ENCODE peak calls at places on chromosomes 12 and 14, in nine cellular contexts. O is ovary, W is K562, L is sigmoid colon, Q is H1, I is suprapubic skin, Z is A549, H is stomach, P is tibial nerve. U is an unnamed sample.

GRCh38 chr12:52402873-52403510 is 3.1 kb downstream of the KRT82 start:
- DNase-seq in O (no peak), W (no peak), L (peak), Q (no peak), I (no peak), Z (no peak), H (no peak), P (no peak), U (no peak)

GRCh38 chr12:109247831-109248654 is 61.0 kb downstream of the FOXN4 start:
- DNase-seq in O (no peak), W (no peak), L (peak), Q (no peak), I (no peak), Z (no peak), H (peak), P (no peak), U (peak)

GRCh38 chr14:45065540-45065939 is 18.4 kb upstream of the PRPF39 start:
- DNase-seq in O (no peak), W (no peak), L (no peak), Q (no peak), I (no peak), Z (no peak), H (no peak), P (no peak), U (no peak)

GRCh38 chr12:53079226-53080117 is at the start of gene SPRYD3:
- DNase-seq in O (peak), W (peak), L (peak), Q (peak), I (peak), Z (peak), H (peak), P (peak), U (peak)

GRCh38 chr12:69620077-69620476 is 9.4 kb upstream of the LRRC10 start:
- DNase-seq in O (no peak), W (no peak), L (no peak), Q (no peak), I (no peak), Z (no peak), H (no peak), P (no peak), U (no peak)

GRCh38 chr12:25797949-25798348 is 160.5 kb upstream of the RASSF8 start:
- DNase-seq in O (no peak), W (no peak), L (no peak), Q (no peak), I (no peak), Z (no peak), H (no peak), P (no peak), U (no peak)

GRCh38 chr12:110347767-110348166 is 55.7 kb downstream of the ANAPC7 start:
- DNase-seq in O (no peak), W (no peak), L (no peak), Q (no peak), I (no peak), Z (no peak), H (no peak), P (no peak), U (no peak)

GRCh38 chr12:3196488-3196887 is 119.3 kb downstream of the TSPAN9 start:
- DNase-seq in O (no peak), W (no peak), L (no peak), Q (no peak), I (no peak), Z (no peak), H (no peak), P (no peak), U (no peak)

GRCh38 chr12:87376722-87377121 is 652.5 kb downstream of the C12orf50 start:
- DNase-seq in O (no peak), W (no peak), L (no peak), Q (no peak), I (no peak), Z (no peak), H (no peak), P (no peak), U (no peak)

GRCh38 chr14:89630096-89630829 is 213.2 kb upstream of the FOXN3 start:
- DNase-seq in O (no peak), W (no peak), L (no peak), Q (no peak), I (no peak), Z (no peak), H (no peak), P (no peak), U (no peak)

GRCh38 chr14:91339606-91340369 is 77.8 kb downstream of the CCDC88C start:
- DNase-seq in O (no peak), W (no peak), L (no peak), Q (no peak), I (no peak), Z (no peak), H (no peak), P (no peak), U (no peak)

GRCh38 chr12:27486986-27487385 is 37.0 kb upstream of the PPFIBP1 start:
- DNase-seq in O (no peak), W (no peak), L (no peak), Q (no peak), I (no peak), Z (no peak), H (no peak), P (no peak), U (no peak)

GRCh38 chr12:113591480-113591971 is 119.9 kb upstream of the LHX5 start:
- DNase-seq in O (no peak), W (peak), L (no peak), Q (peak), I (no peak), Z (peak), H (no peak), P (no peak), U (no peak)

GRCh38 chr14:56555921-56556570 is 23.6 kb upstream of the TMEM260 start:
- DNase-seq in O (no peak), W (peak), L (no peak), Q (no peak), I (no peak), Z (peak), H (no peak), P (no peak), U (no peak)

GRCh38 chr14:38593477-38593876 is 337.6 kb upstream of the CLEC14A start:
- DNase-seq in O (no peak), W (no peak), L (no peak), Q (no peak), I (no peak), Z (no peak), H (no peak), P (no peak), U (no peak)

GRCh38 chr14:90508536-90509254 is 111.9 kb downstream of the CALM1 start:
- DNase-seq in O (no peak), W (no peak), L (no peak), Q (no peak), I (no peak), Z (no peak), H (peak), P (no peak), U (peak)

GRCh38 chr12:6195665-6196535 is 4.3 kb upstream of the CD9 start:
- DNase-seq in O (peak), W (peak), L (peak), Q (peak), I (peak), Z (peak), H (peak), P (peak), U (peak)

GRCh38 chr12:105723066-105723465 is 392.6 kb downstream of the C12orf75 start:
- DNase-seq in O (no peak), W (no peak), L (no peak), Q (no peak), I (no peak), Z (no peak), H (no peak), P (no peak), U (no peak)

GRCh38 chr12:105721915-105722314 is 391.4 kb downstream of the C12orf75 start:
- DNase-seq in O (no peak), W (no peak), L (no peak), Q (no peak), I (no peak), Z (no peak), H (no peak), P (no peak), U (no peak)

GRCh38 chr12:105725054-105725453 is 394.6 kb downstream of the C12orf75 start:
- DNase-seq in O (no peak), W (no peak), L (no peak), Q (no peak), I (no peak), Z (no peak), H (no peak), P (no peak), U (no peak)

GRCh38 chr12:105723534-105723933 is 393.0 kb downstream of the C12orf75 start:
- DNase-seq in O (no peak), W (no peak), L (no peak), Q (no peak), I (no peak), Z (no peak), H (no peak), P (no peak), U (no peak)

GRCh38 chr12:105724651-105725050 is 394.2 kb downstream of the C12orf75 start:
- DNase-seq in O (no peak), W (no peak), L (no peak), Q (no peak), I (no peak), Z (no peak), H (no peak), P (no peak), U (no peak)
- TF ChIP-seq EP300 in O (no peak), W (no peak), L (no peak), Q (no peak), I (no peak), Z (no peak), H (no peak), P (no peak), U (no peak)

DNA sequence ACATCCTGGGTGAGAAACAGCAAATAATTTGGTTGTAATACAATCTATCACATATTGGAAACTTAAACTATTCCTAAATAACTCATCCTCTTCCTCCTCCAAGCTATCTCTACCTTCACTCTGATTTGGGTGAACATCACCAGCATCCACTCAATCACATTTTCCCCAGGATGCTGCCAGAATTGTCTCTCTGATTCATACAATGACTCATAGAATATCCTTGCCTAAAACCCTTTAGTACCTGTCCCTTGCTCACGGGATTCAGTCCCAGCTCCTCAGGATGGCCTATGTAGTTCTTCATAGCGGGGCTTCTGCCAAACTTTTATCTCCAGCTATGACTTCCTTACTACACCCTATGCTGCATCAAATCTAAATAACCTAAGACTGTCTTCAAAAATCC is 146.9 kb downstream of the EMP1 start:
- DNase-seq in O (no peak), W (no peak), L (no peak), Q (no peak), I (no peak), Z (no peak), H (no peak), P (no peak), U (no peak)
- TF ChIP-seq EP300 in O (no peak), W (no peak), L (no peak), Q (no peak), I (no peak), Z (no peak), H (no peak), P (no peak), U (no peak)

GRCh38 chr12:90321369-90321768 is 612.7 kb upstream of the ATP2B1 start:
- DNase-seq in O (no peak), W (no peak), L (no peak), Q (no peak), I (no peak), Z (no peak), H (no peak), P (no peak), U (no peak)

GRCh38 chr12:90323217-90323616 is 614.6 kb upstream of the ATP2B1 start:
- DNase-seq in O (no peak), W (no peak), L (no peak), Q (no peak), I (no peak), Z (no peak), H (no peak), P (no peak), U (no peak)

GRCh38 chr12:90322006-90322405 is 613.4 kb upstream of the ATP2B1 start:
- DNase-seq in O (no peak), W (no peak), L (no peak), Q (no peak), I (no peak), Z (no peak), H (no peak), P (no peak), U (no peak)
- TF ChIP-seq EP300 in O (no peak), W (no peak), L (no peak), Q (no peak), I (no peak), Z (no peak), H (no peak), P (no peak), U (no peak)

DNA sequence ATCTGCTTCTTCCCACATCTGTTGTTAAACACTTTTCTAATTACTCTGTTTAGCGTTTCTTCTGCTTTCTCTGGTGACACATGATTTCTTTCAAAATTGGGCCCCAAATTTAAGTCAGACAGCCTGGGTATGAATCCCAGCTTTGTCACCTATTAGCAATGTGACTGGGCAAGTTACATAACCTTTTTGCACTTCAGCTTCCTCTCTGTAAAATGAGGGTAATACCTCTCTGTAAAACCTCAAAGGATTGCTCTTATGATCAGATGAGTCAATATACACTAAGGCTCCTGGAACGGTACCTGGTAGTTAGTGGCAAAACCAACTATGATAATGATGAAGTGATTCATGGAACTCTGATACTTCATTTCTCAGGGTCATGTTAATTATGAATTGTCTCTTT is 33.0 kb downstream of the E2F7 start:
- DNase-seq in O (no peak), W (no peak), L (no peak), Q (no peak), I (no peak), Z (no peak), H (no peak), P (no peak), U (no peak)
- TF ChIP-seq EP300 in O (no peak), W (no peak), L (no peak), Q (no peak), I (no peak), Z (no peak), H (no peak), P (no peak), U (no peak)

GRCh38 chr12:57069522-57069921 is 9.1 kb downstream of the NEMP1 start:
- DNase-seq in O (peak), W (peak), L (peak), Q (no peak), I (no peak), Z (peak), H (peak), P (no peak), U (peak)
- TF ChIP-seq EP300 in O (no peak), W (no peak), L (no peak), Q (no peak), I (no peak), Z (no peak), H (no peak), P (peak), U (no peak)

U was measured in transverse colon.